ENCODE peak calls at places on chromosomes 7 and 10, in four cellular contexts. T is right lobe of liver, H is stomach, E is PC-3. N is an unnamed sample.

GRCh38 chr7:2722591-2722990 is 34.6 kb downstream of the AMZ1 start:
- DNase-seq in H (no peak), E (no peak), T (peak; percentile 13), N (peak; percentile 19)

GRCh38 chr10:94008526-94008925 is 14.8 kb downstream of the PLCE1 start:
- DNase-seq in H (no peak), E (no peak), T (no peak), N (no peak)

GRCh38 chr7:99558306-99559275 is at the start of gene ZNF655:
- DNase-seq in T (peak; percentile 87), E (no peak), H (peak; percentile 93), N (peak; percentile 96)

GRCh38 chr7:120089968-120090367 is 183.0 kb upstream of the KCND2 start:
- DNase-seq in H (no peak), T (no peak), E (peak; percentile 65), N (no peak)

GRCh38 chr10:98424308-98425254 is 9.6 kb upstream of the PYROXD2 start:
- DNase-seq in H (peak; percentile 22), E (no peak), T (no peak), N (no peak)

GRCh38 chr7:55522268-55522902 is 49.9 kb downstream of the VOPP1 start:
- DNase-seq in H (peak; percentile 23), E (no peak), T (no peak), N (no peak)

GRCh38 chr7:2821161-2821841 is 22.8 kb downstream of the GNA12 start:
- DNase-seq in T (no peak), H (no peak), E (peak; percentile 68), N (no peak)

GRCh38 chr10:94546058-94546595 is 539 bp downstream of the HELLS start:
- DNase-seq in E (peak; percentile 18), H (no peak), T (no peak), N (no peak)

GRCh38 chr10:23060918-23061317 is 34.5 kb upstream of the MSRB2 start:
- DNase-seq in E (no peak), H (no peak), T (no peak), N (no peak)

GRCh38 chr10:11218395-11218794 is 200.7 kb downstream of the CELF2 start:
- DNase-seq in E (no peak), T (no peak), H (no peak), N (no peak)

GRCh38 chr7:81666209-81666608 is 103.6 kb downstream of the HGF start:
- DNase-seq in E (no peak), T (no peak), H (no peak), N (no peak)

GRCh38 chr10:17430647-17431355 is 23.6 kb downstream of the ST8SIA6 start:
- DNase-seq in E (peak; percentile 72), T (peak; percentile 60), H (peak; percentile 67), N (peak; percentile 72)

GRCh38 chr10:50404021-50404823 is 152.9 kb upstream of the ASAH2 start:
- DNase-seq in H (no peak), T (no peak), E (no peak), N (no peak)

GRCh38 chr10:47238331-47239095 is 61.5 kb upstream of the GDF10 start:
- DNase-seq in T (no peak), E (no peak), H (no peak), N (no peak)

GRCh38 chr7:157905740-157906461 is 569.1 kb downstream of the DNAJB6 start:
- DNase-seq in E (peak; percentile 10), T (no peak), H (no peak), N (no peak)

GRCh38 chr7:72924417-72924747 is 513 bp upstream of the POM121 start:
- DNase-seq in H (no peak), T (no peak), E (no peak), N (no peak)

GRCh38 chr7:27145167-27145883 is 1.8 kb upstream of the HOXA5 start:
- DNase-seq in E (no peak), H (no peak), T (peak; percentile 45), N (no peak)

GRCh38 chr7:134885967-134886352 is 100.3 kb upstream of the AGBL3 start:
- DNase-seq in H (no peak), E (peak; percentile 60), T (no peak), N (no peak)

GRCh38 chr10:48762104-48763042 is 77.7 kb downstream of the WDFY4 start:
- DNase-seq in E (peak; percentile 12), H (no peak), T (no peak), N (no peak)

GRCh38 chr7:150746931-150747330 is 9.7 kb downstream of the GIMAP5 start:
- DNase-seq in T (no peak), H (no peak), E (no peak), N (no peak)

GRCh38 chr10:42980553-42981357 is 96.1 kb upstream of the RET start:
- DNase-seq in E (no peak), T (no peak), H (peak; percentile 19), N (no peak)

GRCh38 chr10:124264711-124265390 is 153.9 kb downstream of the OAT start:
- DNase-seq in T (no peak), E (no peak), H (no peak), N (peak; percentile 51)

GRCh38 chr10:52443419-52444388 is 129.6 kb downstream of the DKK1 start:
- DNase-seq in T (no peak), E (peak; percentile 100), H (no peak), N (no peak)

GRCh38 chr7:2180081-2180480 is 52.7 kb downstream of the MAD1L1 start:
- DNase-seq in E (no peak), H (no peak), T (no peak), N (no peak)

GRCh38 chr7:157011333-157012112 is 1.1 kb upstream of the MNX1 start:
- DNase-seq in T (no peak), E (peak; percentile 12), H (no peak), N (no peak)

GRCh38 chr7:32574626-32575025 is 79.3 kb downstream of the AVL9 start:
- DNase-seq in T (no peak), H (no peak), E (no peak), N (no peak)

GRCh38 chr10:110032801-110033723 is 25.3 kb downstream of the ADD3 start:
- DNase-seq in E (no peak), T (no peak), H (peak; percentile 55), N (no peak)

GRCh38 chr7:103573479-103574058 is 127.6 kb upstream of the SLC26A5 start:
- DNase-seq in E (peak; percentile 78), T (no peak), H (no peak), N (no peak)

GRCh38 chr10:117972168-117972822 is 74.4 kb downstream of the RAB11FIP2 start:
- DNase-seq in E (no peak), T (no peak), H (no peak), N (no peak)

GRCh38 chr7:102916426-102916825 is 3.6 kb downstream of the LRRC17 start:
- DNase-seq in T (no peak), E (peak; percentile 85), H (no peak), N (no peak)

GRCh38 chr10:31604141-31604540 is 285.1 kb downstream of the ZEB1 start:
- DNase-seq in T (no peak), H (no peak), E (no peak), N (no peak)

GRCh38 chr7:127946847-127947246 is 84.4 kb downstream of the LRRC4 start:
- DNase-seq in E (no peak), H (no peak), T (no peak), N (no peak)

GRCh38 chr10:49611166-49611814 is 1.2 kb downstream of the SLC18A3 start:
- DNase-seq in T (peak; percentile 48), E (no peak), H (no peak), N (peak; percentile 54)

GRCh38 chr10:23391817-23392216 is 47.1 kb upstream of the OTUD1 start:
- DNase-seq in H (no peak), T (no peak), E (no peak), N (no peak)

GRCh38 chr7:69599879-69600764 is 1.8 kb downstream of the AUTS2 start:
- DNase-seq in E (no peak), H (no peak), T (no peak), N (peak; percentile 59)

GRCh38 chr7:69603937-69604494 is 5.7 kb downstream of the AUTS2 start:
- DNase-seq in E (no peak), T (no peak), H (no peak), N (no peak)

GRCh38 chr7:69605070-69605469 is 6.8 kb downstream of the AUTS2 start:
- DNase-seq in E (no peak), T (no peak), H (no peak), N (no peak)

GRCh38 chr7:69603351-69603750 is 5.1 kb downstream of the AUTS2 start:
- DNase-seq in H (no peak), E (no peak), T (no peak), N (no peak)

DNA sequence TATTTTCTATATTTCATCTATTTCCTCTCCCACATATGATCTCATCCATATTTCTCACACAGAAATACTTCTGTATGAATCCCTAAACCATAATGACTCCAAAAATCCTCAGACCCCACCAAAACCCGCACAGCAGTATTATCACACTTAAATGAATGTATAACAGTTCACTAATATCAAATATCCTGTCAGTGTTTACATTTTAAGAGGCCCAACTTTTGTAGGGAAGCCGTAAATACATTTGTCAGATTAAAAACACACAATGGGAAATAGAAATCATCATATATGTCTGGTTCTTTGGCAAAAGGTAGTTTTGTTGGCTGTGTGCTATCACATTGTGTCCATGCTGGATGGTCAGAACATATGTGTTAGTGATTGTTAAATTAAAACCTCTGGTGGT is 4.2 kb downstream of the AUTS2 start:
- DNase-seq in H (no peak), E (no peak), T (no peak), N (no peak)
- H3K27me3 ChIP-seq in H (peaks cover 26% of the 10 kb centered on the region), E (peaks cover 31% of the 10 kb centered on the region), T (no peaks in the 10 kb centered on the region), N (no peaks in the 10 kb centered on the region)

GRCh38 chr10:113558336-113558735 is 5.5 kb downstream of the HABP2 start:
- DNase-seq in H (no peak), E (no peak), T (no peak), N (no peak)
- H3K27me3 ChIP-seq in H (no peaks in the 10 kb centered on the region), E (no peaks in the 10 kb centered on the region), T (no peaks in the 10 kb centered on the region), N (no peaks in the 10 kb centered on the region)

GRCh38 chr7:113083132-113083833 is 3.3 kb downstream of the GPR85 start:
- DNase-seq in T (no peak), E (no peak), H (no peak), N (no peak)

GRCh38 chr7:113076703-113077102 is 9.9 kb downstream of the GPR85 start:
- DNase-seq in E (no peak), H (no peak), T (no peak), N (no peak)

GRCh38 chr7:113083834-113084498 is 2.7 kb downstream of the GPR85 start:
- DNase-seq in H (no peak), T (no peak), E (no peak), N (no peak)

DNA sequence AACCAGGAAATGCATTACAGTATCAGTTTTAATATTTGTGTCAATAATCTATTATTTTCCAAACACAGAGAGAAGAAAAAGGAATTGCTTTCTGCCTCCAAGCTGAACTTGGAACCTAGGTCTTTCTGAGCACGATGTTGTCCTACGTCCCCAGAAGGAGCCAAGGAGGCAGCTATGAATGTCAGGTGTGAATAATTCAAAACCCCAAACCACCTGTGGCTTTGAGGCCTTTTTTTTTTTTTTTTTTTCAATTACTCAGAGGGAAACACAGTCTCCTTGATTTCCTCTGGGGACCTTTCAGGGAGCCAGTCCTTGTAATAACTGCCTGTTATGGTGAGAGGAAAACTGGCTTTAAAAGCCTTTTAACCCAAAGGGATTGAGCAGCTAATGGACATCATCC is 8.3 kb downstream of the GPR85 start:
- DNase-seq in H (no peak), E (no peak), T (no peak), N (no peak)
- H3K27me3 ChIP-seq in H (no peaks in the 10 kb centered on the region), E (peaks cover 29% of the 10 kb centered on the region), T (no peaks in the 10 kb centered on the region), N (no peaks in the 10 kb centered on the region)

GRCh38 chr10:101736666-101737065 is 39.2 kb downstream of the FGF8 start:
- DNase-seq in T (no peak), H (no peak), E (no peak), N (no peak)
- H3K27me3 ChIP-seq in T (no peaks in the 10 kb centered on the region), H (no peaks in the 10 kb centered on the region), E (no peaks in the 10 kb centered on the region), N (peaks cover 25% of the 10 kb centered on the region)

GRCh38 chr10:75404335-75405200 is 3.0 kb upstream of the ZNF503 start:
- DNase-seq in E (peak; percentile 85), H (peak; percentile 56), T (peak; percentile 66), N (peak; percentile 89)
- H3K27me3 ChIP-seq in E (peaks cover 97% of the 10 kb centered on the region), H (no peaks in the 10 kb centered on the region), T (no peaks in the 10 kb centered on the region), N (peaks cover 7% of the 10 kb centered on the region)